ENCODE peak calls at places on chromosomes 13 and 19, in eight cellular contexts. One of them, this sample, is unnamed.

GRCh38 chr13:73532582-73532981 is 473.8 kb downstream of the KLF5 start:
- DNase-seq in colonic mucosa: no peak
- DNase-seq in body of pancreas: no peak
- DNase-seq in astrocyte of the cerebellum: no peak
- DNase-seq in kidney epithelial cell: no peak
- DNase-seq in left ventricle myocardium inferior: no peak
- DNase-seq in fibroblast of lung: no peak
- DNase-seq in LNCaP clone FGC: no peak
- DNase-seq in this sample: no peak

GRCh38 chr19:37317403-37318209 is 53.3 kb upstream of the ZNF527 start:
- DNase-seq in colonic mucosa: peak
- DNase-seq in body of pancreas: peak
- DNase-seq in astrocyte of the cerebellum: peak
- DNase-seq in kidney epithelial cell: peak
- DNase-seq in left ventricle myocardium inferior: peak
- DNase-seq in fibroblast of lung: peak
- DNase-seq in LNCaP clone FGC: peak
- DNase-seq in this sample: peak

GRCh38 chr13:99425485-99426341 is 75.6 kb upstream of the TM9SF2 start:
- DNase-seq in colonic mucosa: peak
- DNase-seq in body of pancreas: no peak
- DNase-seq in astrocyte of the cerebellum: no peak
- DNase-seq in kidney epithelial cell: no peak
- DNase-seq in left ventricle myocardium inferior: peak
- DNase-seq in fibroblast of lung: no peak
- DNase-seq in LNCaP clone FGC: no peak
- DNase-seq in this sample: no peak

GRCh38 chr13:54573186-54573585 is 1544.6 kb downstream of the OLFM4 start:
- DNase-seq in colonic mucosa: no peak
- DNase-seq in body of pancreas: no peak
- DNase-seq in astrocyte of the cerebellum: no peak
- DNase-seq in kidney epithelial cell: no peak
- DNase-seq in left ventricle myocardium inferior: no peak
- DNase-seq in fibroblast of lung: no peak
- DNase-seq in LNCaP clone FGC: no peak
- DNase-seq in this sample: no peak

GRCh38 chr13:92224052-92224821 is 825.8 kb downstream of the GPC5 start:
- DNase-seq in colonic mucosa: no peak
- DNase-seq in body of pancreas: no peak
- DNase-seq in astrocyte of the cerebellum: peak
- DNase-seq in kidney epithelial cell: peak
- DNase-seq in left ventricle myocardium inferior: no peak
- DNase-seq in fibroblast of lung: peak
- DNase-seq in LNCaP clone FGC: no peak
- DNase-seq in this sample: no peak

GRCh38 chr19:49157445-49158224 is at the start of gene TRPM4:
- DNase-seq in colonic mucosa: peak
- DNase-seq in body of pancreas: peak
- DNase-seq in astrocyte of the cerebellum: no peak
- DNase-seq in kidney epithelial cell: no peak
- DNase-seq in left ventricle myocardium inferior: peak
- DNase-seq in fibroblast of lung: peak
- DNase-seq in LNCaP clone FGC: peak
- DNase-seq in this sample: peak

GRCh38 chr19:53646144-53646543 is 14.3 kb downstream of the DPRX start:
- DNase-seq in colonic mucosa: no peak
- DNase-seq in body of pancreas: no peak
- DNase-seq in astrocyte of the cerebellum: no peak
- DNase-seq in kidney epithelial cell: no peak
- DNase-seq in left ventricle myocardium inferior: no peak
- DNase-seq in fibroblast of lung: no peak
- DNase-seq in LNCaP clone FGC: no peak
- DNase-seq in this sample: no peak

GRCh38 chr13:25725104-25725503 is 326.7 kb downstream of the SHISA2 start:
- DNase-seq in colonic mucosa: no peak
- DNase-seq in body of pancreas: no peak
- DNase-seq in astrocyte of the cerebellum: no peak
- DNase-seq in kidney epithelial cell: no peak
- DNase-seq in left ventricle myocardium inferior: no peak
- DNase-seq in fibroblast of lung: no peak
- DNase-seq in LNCaP clone FGC: no peak
- DNase-seq in this sample: no peak

GRCh38 chr13:85798999-85799646 is at the start of gene SLITRK6:
- DNase-seq in colonic mucosa: peak
- DNase-seq in body of pancreas: no peak
- DNase-seq in astrocyte of the cerebellum: peak
- DNase-seq in kidney epithelial cell: peak
- DNase-seq in left ventricle myocardium inferior: no peak
- DNase-seq in fibroblast of lung: peak
- DNase-seq in LNCaP clone FGC: peak
- DNase-seq in this sample: no peak
- TF ChIP-seq CTCF in colonic mucosa: no peak
- TF ChIP-seq CTCF in body of pancreas: no peak
- TF ChIP-seq CTCF in astrocyte of the cerebellum: peak
- TF ChIP-seq CTCF in kidney epithelial cell: peak
- TF ChIP-seq CTCF in left ventricle myocardium inferior: no peak
- TF ChIP-seq CTCF in fibroblast of lung: peak
- TF ChIP-seq CTCF in LNCaP clone FGC: peak
- TF ChIP-seq CTCF in this sample: peak

GRCh38 chr19:16025108-16026101 is 50.9 kb upstream of the TPM4 start:
- DNase-seq in colonic mucosa: no peak
- DNase-seq in body of pancreas: peak
- DNase-seq in astrocyte of the cerebellum: no peak
- DNase-seq in kidney epithelial cell: peak
- DNase-seq in left ventricle myocardium inferior: no peak
- DNase-seq in fibroblast of lung: peak
- DNase-seq in LNCaP clone FGC: no peak
- DNase-seq in this sample: no peak
- TF ChIP-seq CTCF in colonic mucosa: peak
- TF ChIP-seq CTCF in body of pancreas: peak
- TF ChIP-seq CTCF in astrocyte of the cerebellum: peak
- TF ChIP-seq CTCF in kidney epithelial cell: peak
- TF ChIP-seq CTCF in left ventricle myocardium inferior: peak
- TF ChIP-seq CTCF in fibroblast of lung: peak
- TF ChIP-seq CTCF in LNCaP clone FGC: peak
- TF ChIP-seq CTCF in this sample: no peak

GRCh38 chr13:101942038-101942437 is 459.8 kb downstream of the FGF14 start:
- DNase-seq in colonic mucosa: peak
- DNase-seq in body of pancreas: no peak
- DNase-seq in astrocyte of the cerebellum: peak
- DNase-seq in kidney epithelial cell: no peak
- DNase-seq in left ventricle myocardium inferior: no peak
- DNase-seq in fibroblast of lung: peak
- DNase-seq in LNCaP clone FGC: no peak
- DNase-seq in this sample: no peak

GRCh38 chr13:101941095-101941777 is 460.6 kb downstream of the FGF14 start:
- DNase-seq in colonic mucosa: no peak
- DNase-seq in body of pancreas: no peak
- DNase-seq in astrocyte of the cerebellum: no peak
- DNase-seq in kidney epithelial cell: no peak
- DNase-seq in left ventricle myocardium inferior: no peak
- DNase-seq in fibroblast of lung: peak
- DNase-seq in LNCaP clone FGC: no peak
- DNase-seq in this sample: no peak

GRCh38 chr13:101946411-101946810 is 455.4 kb downstream of the FGF14 start:
- DNase-seq in colonic mucosa: no peak
- DNase-seq in body of pancreas: no peak
- DNase-seq in astrocyte of the cerebellum: no peak
- DNase-seq in kidney epithelial cell: no peak
- DNase-seq in left ventricle myocardium inferior: no peak
- DNase-seq in fibroblast of lung: no peak
- DNase-seq in LNCaP clone FGC: no peak
- DNase-seq in this sample: no peak

GRCh38 chr13:101942535-101943157 is 459.2 kb downstream of the FGF14 start:
- DNase-seq in colonic mucosa: no peak
- DNase-seq in body of pancreas: no peak
- DNase-seq in astrocyte of the cerebellum: no peak
- DNase-seq in kidney epithelial cell: no peak
- DNase-seq in left ventricle myocardium inferior: no peak
- DNase-seq in fibroblast of lung: no peak
- DNase-seq in LNCaP clone FGC: no peak
- DNase-seq in this sample: no peak

GRCh38 chr13:101945435-101945834 is 456.4 kb downstream of the FGF14 start:
- DNase-seq in colonic mucosa: no peak
- DNase-seq in body of pancreas: no peak
- DNase-seq in astrocyte of the cerebellum: no peak
- DNase-seq in kidney epithelial cell: no peak
- DNase-seq in left ventricle myocardium inferior: no peak
- DNase-seq in fibroblast of lung: no peak
- DNase-seq in LNCaP clone FGC: no peak
- DNase-seq in this sample: no peak
- TF ChIP-seq CTCF in colonic mucosa: no peak
- TF ChIP-seq CTCF in body of pancreas: no peak
- TF ChIP-seq CTCF in astrocyte of the cerebellum: peak
- TF ChIP-seq CTCF in kidney epithelial cell: peak
- TF ChIP-seq CTCF in left ventricle myocardium inferior: no peak
- TF ChIP-seq CTCF in fibroblast of lung: no peak
- TF ChIP-seq CTCF in LNCaP clone FGC: no peak
- TF ChIP-seq CTCF in this sample: no peak

GRCh38 chr19:2495130-2495641 is 19.3 kb downstream of the GADD45B start:
- DNase-seq in colonic mucosa: peak
- DNase-seq in body of pancreas: peak
- DNase-seq in astrocyte of the cerebellum: no peak
- DNase-seq in kidney epithelial cell: no peak
- DNase-seq in left ventricle myocardium inferior: peak
- DNase-seq in fibroblast of lung: peak
- DNase-seq in LNCaP clone FGC: peak
- DNase-seq in this sample: no peak
- TF ChIP-seq CTCF in colonic mucosa: no peak
- TF ChIP-seq CTCF in body of pancreas: no peak
- TF ChIP-seq CTCF in astrocyte of the cerebellum: no peak
- TF ChIP-seq CTCF in kidney epithelial cell: no peak
- TF ChIP-seq CTCF in left ventricle myocardium inferior: no peak
- TF ChIP-seq CTCF in fibroblast of lung: no peak
- TF ChIP-seq CTCF in LNCaP clone FGC: no peak
- TF ChIP-seq CTCF in this sample: no peak

GRCh38 chr19:11421607-11422098 is 2.5 kb upstream of the RGL3 start:
- DNase-seq in colonic mucosa: peak
- DNase-seq in body of pancreas: peak
- DNase-seq in astrocyte of the cerebellum: no peak
- DNase-seq in kidney epithelial cell: no peak
- DNase-seq in left ventricle myocardium inferior: peak
- DNase-seq in fibroblast of lung: no peak
- DNase-seq in LNCaP clone FGC: no peak
- DNase-seq in this sample: no peak
- TF ChIP-seq CTCF in colonic mucosa: no peak
- TF ChIP-seq CTCF in body of pancreas: no peak
- TF ChIP-seq CTCF in astrocyte of the cerebellum: no peak
- TF ChIP-seq CTCF in kidney epithelial cell: no peak
- TF ChIP-seq CTCF in left ventricle myocardium inferior: no peak
- TF ChIP-seq CTCF in fibroblast of lung: no peak
- TF ChIP-seq CTCF in LNCaP clone FGC: no peak
- TF ChIP-seq CTCF in this sample: no peak

GRCh38 chr13:60152904-60153303 is 10.8 kb downstream of the DIAPH3 start:
- DNase-seq in colonic mucosa: no peak
- DNase-seq in body of pancreas: no peak
- DNase-seq in astrocyte of the cerebellum: no peak
- DNase-seq in kidney epithelial cell: no peak
- DNase-seq in left ventricle myocardium inferior: no peak
- DNase-seq in fibroblast of lung: no peak
- DNase-seq in LNCaP clone FGC: no peak
- DNase-seq in this sample: no peak

GRCh38 chr13:60150538-60150937 is 13.2 kb downstream of the DIAPH3 start:
- DNase-seq in colonic mucosa: no peak
- DNase-seq in body of pancreas: no peak
- DNase-seq in astrocyte of the cerebellum: no peak
- DNase-seq in kidney epithelial cell: no peak
- DNase-seq in left ventricle myocardium inferior: no peak
- DNase-seq in fibroblast of lung: no peak
- DNase-seq in LNCaP clone FGC: no peak
- DNase-seq in this sample: no peak

GRCh38 chr13:60152114-60152513 is 11.6 kb downstream of the DIAPH3 start:
- DNase-seq in colonic mucosa: no peak
- DNase-seq in body of pancreas: no peak
- DNase-seq in astrocyte of the cerebellum: no peak
- DNase-seq in kidney epithelial cell: no peak
- DNase-seq in left ventricle myocardium inferior: no peak
- DNase-seq in fibroblast of lung: peak
- DNase-seq in LNCaP clone FGC: no peak
- DNase-seq in this sample: no peak

GRCh38 chr13:60158321-60158801 is 5.4 kb downstream of the DIAPH3 start:
- DNase-seq in colonic mucosa: no peak
- DNase-seq in body of pancreas: no peak
- DNase-seq in astrocyte of the cerebellum: no peak
- DNase-seq in kidney epithelial cell: peak
- DNase-seq in left ventricle myocardium inferior: no peak
- DNase-seq in fibroblast of lung: no peak
- DNase-seq in LNCaP clone FGC: no peak
- DNase-seq in this sample: peak

DNA sequence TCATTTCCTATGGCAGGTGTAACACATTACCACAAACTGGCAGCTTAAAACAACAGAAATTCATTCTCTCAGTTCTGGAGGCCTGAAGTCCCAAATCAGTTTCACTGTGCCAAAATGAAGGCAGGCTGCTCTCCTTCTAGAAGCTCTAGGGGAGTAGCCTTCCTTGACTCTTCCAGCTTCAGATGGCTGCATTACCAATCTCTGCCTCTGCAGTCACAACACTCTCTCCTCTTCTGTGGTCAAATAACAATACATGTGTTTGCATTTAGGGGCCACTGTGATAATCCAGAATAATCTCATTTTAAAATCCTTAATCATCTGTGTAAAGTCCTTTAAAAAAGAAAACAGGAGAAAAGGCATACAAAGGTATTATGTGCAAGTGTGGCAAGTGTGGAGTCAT is 7.8 kb downstream of the DIAPH3 start:
- DNase-seq in colonic mucosa: no peak
- DNase-seq in body of pancreas: no peak
- DNase-seq in astrocyte of the cerebellum: no peak
- DNase-seq in kidney epithelial cell: no peak
- DNase-seq in left ventricle myocardium inferior: no peak
- DNase-seq in fibroblast of lung: no peak
- DNase-seq in LNCaP clone FGC: no peak
- DNase-seq in this sample: no peak
- TF ChIP-seq CTCF in colonic mucosa: no peak
- TF ChIP-seq CTCF in body of pancreas: no peak
- TF ChIP-seq CTCF in astrocyte of the cerebellum: peak
- TF ChIP-seq CTCF in kidney epithelial cell: no peak
- TF ChIP-seq CTCF in left ventricle myocardium inferior: no peak
- TF ChIP-seq CTCF in fibroblast of lung: peak
- TF ChIP-seq CTCF in LNCaP clone FGC: no peak
- TF ChIP-seq CTCF in this sample: no peak